ENCODE peak calls at places on chromosomes 3 and 15, in four cellular contexts. H, V, L and T are unnamed samples. For H3K4me1, the result is how much of the 10 kb centered on the place peaks cover.

GRCh38 chr3:48477959-48478480 is 26.0 kb downstream of the SHISA5 start:
- DNase-seq in H (no peak), V (no peak), L (no peak), T (no peak)

GRCh38 chr3:152083058-152083457 is 185.7 kb upstream of the MBNL1 start:
- DNase-seq in H (no peak), V (no peak), L (no peak), T (no peak)

GRCh38 chr3:125670352-125670751 is 75.1 kb upstream of the OSBPL11 start:
- DNase-seq in H (no peak), V (no peak), L (no peak), T (no peak)

GRCh38 chr3:33218072-33218445 is 551 bp downstream of the SUSD5 start:
- DNase-seq in H (no peak), V (no peak), L (no peak), T (no peak)

GRCh38 chr3:56467108-56467507 is 1.2 kb downstream of the ERC2 start:
- DNase-seq in H (no peak), V (no peak), L (peak), T (peak)

GRCh38 chr3:43043793-43044192 is 62.1 kb downstream of the POMGNT2 start:
- DNase-seq in H (no peak), V (no peak), L (no peak), T (no peak)

GRCh38 chr15:67755264-67755663 is 70.0 kb upstream of the SKOR1 start:
- DNase-seq in H (no peak), V (no peak), L (no peak), T (no peak)

GRCh38 chr3:14146381-14147062 is 21.7 kb downstream of the TMEM43 start:
- DNase-seq in H (no peak), V (no peak), L (peak), T (no peak)

GRCh38 chr3:111324645-111325044 is 217.4 kb upstream of the CD96 start:
- DNase-seq in H (no peak), V (no peak), L (no peak), T (no peak)

GRCh38 chr3:29285356-29286070 is 4.6 kb downstream of the RBMS3 start:
- DNase-seq in H (no peak), V (no peak), L (no peak), T (no peak)

GRCh38 chr15:76582550-76582949 is 246.0 kb downstream of the ISL2 start:
- DNase-seq in H (no peak), V (no peak), L (no peak), T (no peak)

DNA sequence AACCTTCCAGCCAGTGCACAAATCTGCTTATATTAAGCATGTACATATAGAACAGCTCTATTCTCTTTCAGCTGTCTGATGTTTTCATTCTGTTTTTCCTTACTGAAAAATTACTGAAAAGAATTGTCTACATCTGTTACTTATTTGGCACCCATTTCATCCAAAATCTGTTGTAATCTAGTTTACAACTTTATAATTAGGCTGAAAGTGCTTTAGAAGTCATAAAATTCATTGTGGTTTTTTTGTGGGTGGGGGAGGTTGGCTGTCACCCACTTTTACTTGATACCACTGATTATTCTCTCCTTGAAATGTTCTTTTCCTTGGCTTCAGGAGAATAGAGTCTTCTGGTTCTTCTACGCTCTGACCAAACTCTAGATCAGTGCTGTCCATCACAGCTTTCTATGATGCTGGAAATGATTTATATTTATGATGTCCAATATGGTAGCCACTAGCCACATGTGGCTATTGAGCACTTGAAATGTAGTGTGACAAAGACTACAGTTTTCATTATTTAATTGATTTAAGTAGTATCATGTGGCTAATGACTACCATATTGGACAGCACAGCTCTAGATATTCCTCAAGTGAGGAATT is 2.7 kb downstream of the LNP1 start:
- DNase-seq in H (no peak), V (no peak), L (no peak), T (no peak)
- H3K4me3 ChIP-seq in H (peak), V (peak), L (no peak), T (peak)

GRCh38 chr3:18393906-18394305 is 31.2 kb downstream of the SATB1 start:
- DNase-seq in H (no peak), V (no peak), L (no peak), T (no peak)
- TF ChIP-seq CTCF in H (no peak), V (no peak), L (no peak), T (no peak)

GRCh38 chr3:41464401-41464800 is 265.1 kb downstream of the CTNNB1 start:
- DNase-seq in H (no peak), V (no peak), L (no peak), T (no peak)
- H3K4me1 ChIP-seq in H (under half), V (under half), L (under half), T (under half)

GRCh38 chr15:74959643-74959939 is 3.0 kb upstream of the RPP25 start:
- DNase-seq in H (no peak), V (no peak), L (no peak), T (no peak)
- H3K4me3 ChIP-seq in H (peak), V (peak), L (no peak), T (peak)

GRCh38 chr15:41018534-41018933 is 65.3 kb downstream of the CHAC1 start:
- DNase-seq in H (no peak), V (no peak), L (no peak), T (no peak)
- TF ChIP-seq CTCF in H (peak), V (peak), L (no peak), T (peak)

GRCh38 chr15:92843326-92843725 is 56.8 kb upstream of the CHD2 start:
- DNase-seq in H (no peak), V (no peak), L (no peak), T (no peak)
- H3K4me1 ChIP-seq in H (under half), V (under half), L (under half), T (under half)

GRCh38 chr3:15631426-15632211 is 30.1 kb downstream of the BTD start:
- DNase-seq in H (no peak), V (no peak), L (no peak), T (no peak)

GRCh38 chr3:15632212-15632580 is 30.7 kb downstream of the BTD start:
- DNase-seq in H (no peak), V (no peak), L (no peak), T (no peak)

GRCh38 chr3:15629860-15630597 is 28.5 kb downstream of the BTD start:
- DNase-seq in H (peak), V (peak), L (peak), T (no peak)

GRCh38 chr3:15628967-15629366 is 27.4 kb downstream of the BTD start:
- DNase-seq in H (no peak), V (no peak), L (no peak), T (no peak)

DNA sequence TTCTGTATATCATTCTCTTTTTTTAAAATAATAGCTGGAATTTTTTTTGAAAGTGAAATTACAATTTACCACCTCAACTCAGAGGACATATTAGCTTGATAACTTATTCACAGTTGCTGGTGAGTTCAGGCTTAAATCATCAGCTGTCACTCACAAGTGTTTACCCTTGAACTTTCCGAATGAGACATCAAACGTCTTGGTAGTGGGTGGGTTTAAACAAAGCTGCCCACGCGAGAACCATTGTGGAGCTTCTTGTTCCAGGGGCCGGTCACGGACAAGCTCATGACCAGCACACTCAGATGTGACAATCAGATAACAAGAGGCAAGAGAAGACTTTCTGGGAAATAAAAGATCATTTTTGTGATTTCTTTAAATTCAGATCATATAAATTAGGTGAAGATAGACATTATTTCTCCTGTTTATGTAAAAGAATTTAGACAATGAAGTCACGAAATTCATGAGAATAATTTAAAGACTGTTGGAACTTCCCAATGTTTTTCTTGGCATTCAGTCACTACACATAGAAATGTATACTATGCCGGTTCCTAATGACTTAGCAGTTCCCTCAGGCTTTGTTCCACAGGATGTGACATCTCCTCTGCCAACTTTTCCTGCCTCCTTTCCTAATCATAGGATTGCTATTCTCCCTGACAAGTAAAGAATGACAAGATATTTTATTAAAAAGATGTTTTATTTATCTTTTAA is 29.3 kb downstream of the BTD start:
- DNase-seq in H (no peak), V (no peak), L (no peak), T (no peak)
- H3K4me3 ChIP-seq in H (peak), V (peak), L (no peak), T (peak)